ENCODE peak calls at places on chromosomes 13 and 19, in eight cellular contexts. One of them, this sample, is unnamed.

GRCh38 chr19:16161848-16162247 is 11.5 kb downstream of the CIB3 start:
- DNase-seq in esophagus squamous epithelium: no peak
- DNase-seq in thyroid gland: no peak
- DNase-seq in left lung: no peak
- DNase-seq in breast epithelium: no peak
- DNase-seq in neural progenitor cell: no peak
- DNase-seq in tibial artery: no peak
- DNase-seq in iPS DF 6.9: no peak
- DNase-seq in this sample: no peak

GRCh38 chr13:30165791-30166190 is 141.6 kb downstream of the KATNAL1 start:
- DNase-seq in esophagus squamous epithelium: no peak
- DNase-seq in thyroid gland: no peak
- DNase-seq in left lung: no peak
- DNase-seq in breast epithelium: no peak
- DNase-seq in neural progenitor cell: peak; percentile 64
- DNase-seq in tibial artery: peak; percentile 61
- DNase-seq in iPS DF 6.9: no peak
- DNase-seq in this sample: no peak

GRCh38 chr13:80251403-80251802 is 89.5 kb downstream of the SPRY2 start:
- DNase-seq in esophagus squamous epithelium: no peak
- DNase-seq in thyroid gland: peak; percentile 5
- DNase-seq in left lung: no peak
- DNase-seq in breast epithelium: no peak
- DNase-seq in neural progenitor cell: peak; percentile 1
- DNase-seq in tibial artery: no peak
- DNase-seq in iPS DF 6.9: no peak
- DNase-seq in this sample: no peak

GRCh38 chr13:87889241-87889640 is 218.1 kb downstream of the SLITRK5 start:
- DNase-seq in esophagus squamous epithelium: no peak
- DNase-seq in thyroid gland: no peak
- DNase-seq in left lung: no peak
- DNase-seq in breast epithelium: no peak
- DNase-seq in neural progenitor cell: no peak
- DNase-seq in tibial artery: no peak
- DNase-seq in iPS DF 6.9: no peak
- DNase-seq in this sample: no peak

GRCh38 chr13:51714663-51715168 is 89.2 kb downstream of the DHRS12 start:
- DNase-seq in esophagus squamous epithelium: no peak
- DNase-seq in thyroid gland: no peak
- DNase-seq in left lung: no peak
- DNase-seq in breast epithelium: no peak
- DNase-seq in neural progenitor cell: no peak
- DNase-seq in tibial artery: no peak
- DNase-seq in iPS DF 6.9: no peak
- DNase-seq in this sample: no peak

GRCh38 chr13:31846182-31846938 is 107.0 kb downstream of the RXFP2 start:
- DNase-seq in esophagus squamous epithelium: peak; percentile 9
- DNase-seq in thyroid gland: peak; percentile 92
- DNase-seq in left lung: peak; percentile 91
- DNase-seq in breast epithelium: peak; percentile 55
- DNase-seq in neural progenitor cell: peak; percentile 96
- DNase-seq in tibial artery: peak; percentile 95
- DNase-seq in iPS DF 6.9: peak; percentile 70
- DNase-seq in this sample: peak; percentile 79

GRCh38 chr19:18501832-18502231 is 20.0 kb downstream of the ELL start:
- DNase-seq in esophagus squamous epithelium: no peak
- DNase-seq in thyroid gland: peak; percentile 66
- DNase-seq in left lung: no peak
- DNase-seq in breast epithelium: no peak
- DNase-seq in neural progenitor cell: no peak
- DNase-seq in tibial artery: peak; percentile 84
- DNase-seq in iPS DF 6.9: no peak
- DNase-seq in this sample: peak; percentile 79

GRCh38 chr19:30256510-30256850 is 115.7 kb upstream of the ZNF536 start:
- DNase-seq in esophagus squamous epithelium: no peak
- DNase-seq in thyroid gland: no peak
- DNase-seq in left lung: no peak
- DNase-seq in breast epithelium: no peak
- DNase-seq in neural progenitor cell: no peak
- DNase-seq in tibial artery: no peak
- DNase-seq in iPS DF 6.9: no peak
- DNase-seq in this sample: no peak

GRCh38 chr13:73179906-73180305 is 121.1 kb downstream of the KLF5 start:
- DNase-seq in esophagus squamous epithelium: no peak
- DNase-seq in thyroid gland: no peak
- DNase-seq in left lung: no peak
- DNase-seq in breast epithelium: no peak
- DNase-seq in neural progenitor cell: no peak
- DNase-seq in tibial artery: no peak
- DNase-seq in iPS DF 6.9: no peak
- DNase-seq in this sample: no peak

GRCh38 chr19:4581381-4582111 is 22.1 kb upstream of the SEMA6B start:
- DNase-seq in esophagus squamous epithelium: no peak
- DNase-seq in thyroid gland: no peak
- DNase-seq in left lung: no peak
- DNase-seq in breast epithelium: no peak
- DNase-seq in neural progenitor cell: peak; percentile 85
- DNase-seq in tibial artery: no peak
- DNase-seq in iPS DF 6.9: no peak
- DNase-seq in this sample: no peak

GRCh38 chr13:113034451-113035208 is 65.6 kb downstream of the MCF2L start:
- DNase-seq in esophagus squamous epithelium: no peak
- DNase-seq in thyroid gland: peak; percentile 50
- DNase-seq in left lung: no peak
- DNase-seq in breast epithelium: no peak
- DNase-seq in neural progenitor cell: peak; percentile 61
- DNase-seq in tibial artery: no peak
- DNase-seq in iPS DF 6.9: peak; percentile 35
- DNase-seq in this sample: peak; percentile 37

GRCh38 chr13:63741029-63741813 is 2325.6 kb upstream of the PCDH20 start:
- DNase-seq in esophagus squamous epithelium: no peak
- DNase-seq in thyroid gland: no peak
- DNase-seq in left lung: no peak
- DNase-seq in breast epithelium: no peak
- DNase-seq in neural progenitor cell: no peak
- DNase-seq in tibial artery: peak; percentile 52
- DNase-seq in iPS DF 6.9: no peak
- DNase-seq in this sample: no peak

GRCh38 chr13:49308104-49308875 is 60.6 kb downstream of the CDADC1 start:
- DNase-seq in esophagus squamous epithelium: no peak
- DNase-seq in thyroid gland: peak; percentile 90
- DNase-seq in left lung: peak; percentile 64
- DNase-seq in breast epithelium: peak; percentile 93
- DNase-seq in neural progenitor cell: no peak
- DNase-seq in tibial artery: peak; percentile 96
- DNase-seq in iPS DF 6.9: no peak
- DNase-seq in this sample: peak; percentile 80

GRCh38 chr19:33394006-33394722 is 20.7 kb downstream of the CEBPG start:
- DNase-seq in esophagus squamous epithelium: no peak
- DNase-seq in thyroid gland: no peak
- DNase-seq in left lung: peak; percentile 62
- DNase-seq in breast epithelium: no peak
- DNase-seq in neural progenitor cell: no peak
- DNase-seq in tibial artery: peak; percentile 80
- DNase-seq in iPS DF 6.9: no peak
- DNase-seq in this sample: peak; percentile 77

GRCh38 chr19:46080561-46080960 is 39.8 kb upstream of the IGFL4 start:
- DNase-seq in esophagus squamous epithelium: no peak
- DNase-seq in thyroid gland: no peak
- DNase-seq in left lung: peak; percentile 70
- DNase-seq in breast epithelium: no peak
- DNase-seq in neural progenitor cell: no peak
- DNase-seq in tibial artery: no peak
- DNase-seq in iPS DF 6.9: no peak
- DNase-seq in this sample: no peak

GRCh38 chr19:18362934-18363542 is 22.6 kb downstream of the PGPEP1 start:
- DNase-seq in esophagus squamous epithelium: no peak
- DNase-seq in thyroid gland: no peak
- DNase-seq in left lung: no peak
- DNase-seq in breast epithelium: no peak
- DNase-seq in neural progenitor cell: no peak
- DNase-seq in tibial artery: no peak
- DNase-seq in iPS DF 6.9: no peak
- DNase-seq in this sample: no peak

GRCh38 chr13:77384999-77385398 is 58.1 kb upstream of the MYCBP2 start:
- DNase-seq in esophagus squamous epithelium: no peak
- DNase-seq in thyroid gland: no peak
- DNase-seq in left lung: no peak
- DNase-seq in breast epithelium: no peak
- DNase-seq in neural progenitor cell: no peak
- DNase-seq in tibial artery: no peak
- DNase-seq in iPS DF 6.9: no peak
- DNase-seq in this sample: no peak

GRCh38 chr13:77026255-77026782 is 640 bp downstream of the FBXL3 start:
- DNase-seq in esophagus squamous epithelium: peak; percentile 53
- DNase-seq in thyroid gland: peak; percentile 86
- DNase-seq in left lung: peak; percentile 88
- DNase-seq in breast epithelium: peak; percentile 69
- DNase-seq in neural progenitor cell: peak; percentile 76
- DNase-seq in tibial artery: peak; percentile 94
- DNase-seq in iPS DF 6.9: no peak
- DNase-seq in this sample: peak; percentile 88

GRCh38 chr19:33134571-33135041 is 2.7 kb downstream of the WDR88 start:
- DNase-seq in esophagus squamous epithelium: no peak
- DNase-seq in thyroid gland: no peak
- DNase-seq in left lung: no peak
- DNase-seq in breast epithelium: no peak
- DNase-seq in neural progenitor cell: peak; percentile 50
- DNase-seq in tibial artery: no peak
- DNase-seq in iPS DF 6.9: no peak
- DNase-seq in this sample: no peak

GRCh38 chr19:51441410-51442390 is 16.6 kb downstream of the SIGLEC8 start:
- DNase-seq in esophagus squamous epithelium: no peak
- DNase-seq in thyroid gland: no peak
- DNase-seq in left lung: no peak
- DNase-seq in breast epithelium: no peak
- DNase-seq in neural progenitor cell: no peak
- DNase-seq in tibial artery: no peak
- DNase-seq in iPS DF 6.9: no peak
- DNase-seq in this sample: no peak

GRCh38 chr13:28536371-28536770 is 41.4 kb upstream of the FLT1 start:
- DNase-seq in esophagus squamous epithelium: no peak
- DNase-seq in thyroid gland: no peak
- DNase-seq in left lung: no peak
- DNase-seq in breast epithelium: no peak
- DNase-seq in neural progenitor cell: no peak
- DNase-seq in tibial artery: no peak
- DNase-seq in iPS DF 6.9: no peak
- DNase-seq in this sample: no peak

GRCh38 chr19:41528106-41528505 is 47.9 kb upstream of the CEACAM21 start:
- DNase-seq in esophagus squamous epithelium: no peak
- DNase-seq in thyroid gland: no peak
- DNase-seq in left lung: no peak
- DNase-seq in breast epithelium: no peak
- DNase-seq in neural progenitor cell: no peak
- DNase-seq in tibial artery: no peak
- DNase-seq in iPS DF 6.9: no peak
- DNase-seq in this sample: no peak

GRCh38 chr19:14511245-14511625 is 7.0 kb downstream of the DNAJB1 start:
- DNase-seq in esophagus squamous epithelium: no peak
- DNase-seq in thyroid gland: no peak
- DNase-seq in left lung: no peak
- DNase-seq in breast epithelium: no peak
- DNase-seq in neural progenitor cell: no peak
- DNase-seq in tibial artery: no peak
- DNase-seq in iPS DF 6.9: no peak
- DNase-seq in this sample: no peak

GRCh38 chr13:43911283-43911682 is 31.6 kb downstream of the LACC1 start:
- DNase-seq in esophagus squamous epithelium: no peak
- DNase-seq in thyroid gland: no peak
- DNase-seq in left lung: no peak
- DNase-seq in breast epithelium: no peak
- DNase-seq in neural progenitor cell: no peak
- DNase-seq in tibial artery: no peak
- DNase-seq in iPS DF 6.9: no peak
- DNase-seq in this sample: no peak
- H3K4me1 ChIP-seq in esophagus squamous epithelium: peaks cover 10% of the 10 kb centered on the region
- H3K4me1 ChIP-seq in thyroid gland: no peaks in the 10 kb centered on the region
- H3K4me1 ChIP-seq in left lung: no peaks in the 10 kb centered on the region
- H3K4me1 ChIP-seq in breast epithelium: no peaks in the 10 kb centered on the region
- H3K4me1 ChIP-seq in neural progenitor cell: peaks cover 9% of the 10 kb centered on the region
- H3K4me1 ChIP-seq in tibial artery: no peaks in the 10 kb centered on the region
- H3K4me1 ChIP-seq in iPS DF 6.9: no peaks in the 10 kb centered on the region
- H3K4me1 ChIP-seq in this sample: peaks cover 4% of the 10 kb centered on the region

GRCh38 chr19:3361384-3362216 is 4.8 kb upstream of the NFIC start:
- DNase-seq in esophagus squamous epithelium: no peak
- DNase-seq in thyroid gland: no peak
- DNase-seq in left lung: no peak
- DNase-seq in breast epithelium: no peak
- DNase-seq in neural progenitor cell: no peak
- DNase-seq in tibial artery: peak; percentile 70
- DNase-seq in iPS DF 6.9: no peak
- DNase-seq in this sample: no peak
- H3K4me3 ChIP-seq in esophagus squamous epithelium: peak overlapping the region; percentile 100
- H3K4me3 ChIP-seq in thyroid gland: no peak overlapping the region
- H3K4me3 ChIP-seq in left lung: peak overlapping the region; percentile 59
- H3K4me3 ChIP-seq in breast epithelium: peak overlapping the region; percentile 100
- H3K4me3 ChIP-seq in neural progenitor cell: no peak overlapping the region
- H3K4me3 ChIP-seq in tibial artery: peak overlapping the region; percentile 100
- H3K4me3 ChIP-seq in iPS DF 6.9: no peak overlapping the region
- H3K4me3 ChIP-seq in this sample: peak overlapping the region; percentile 90

GRCh38 chr13:114045113-114045735 is 71.3 kb upstream of the C13orf46 start:
- DNase-seq in esophagus squamous epithelium: no peak
- DNase-seq in thyroid gland: no peak
- DNase-seq in left lung: no peak
- DNase-seq in breast epithelium: no peak
- DNase-seq in neural progenitor cell: no peak
- DNase-seq in tibial artery: no peak
- DNase-seq in iPS DF 6.9: no peak
- DNase-seq in this sample: no peak
- H3K4me1 ChIP-seq in esophagus squamous epithelium: peaks cover 8% of the 10 kb centered on the region
- H3K4me1 ChIP-seq in thyroid gland: peaks cover 8% of the 10 kb centered on the region
- H3K4me1 ChIP-seq in left lung: no peaks in the 10 kb centered on the region
- H3K4me1 ChIP-seq in breast epithelium: no peaks in the 10 kb centered on the region
- H3K4me1 ChIP-seq in neural progenitor cell: peaks cover 21% of the 10 kb centered on the region
- H3K4me1 ChIP-seq in tibial artery: no peaks in the 10 kb centered on the region
- H3K4me1 ChIP-seq in iPS DF 6.9: peaks cover 2% of the 10 kb centered on the region
- H3K4me1 ChIP-seq in this sample: peaks cover 7% of the 10 kb centered on the region

GRCh38 chr13:39417131-39417530 is 185.9 kb downstream of the LHFPL6 start:
- DNase-seq in esophagus squamous epithelium: no peak
- DNase-seq in thyroid gland: peak; percentile 4
- DNase-seq in left lung: no peak
- DNase-seq in breast epithelium: no peak
- DNase-seq in neural progenitor cell: peak; percentile 61
- DNase-seq in tibial artery: no peak
- DNase-seq in iPS DF 6.9: no peak
- DNase-seq in this sample: no peak

GRCh38 chr13:39418424-39418823 is 184.6 kb downstream of the LHFPL6 start:
- DNase-seq in esophagus squamous epithelium: no peak
- DNase-seq in thyroid gland: no peak
- DNase-seq in left lung: no peak
- DNase-seq in breast epithelium: no peak
- DNase-seq in neural progenitor cell: no peak
- DNase-seq in tibial artery: no peak
- DNase-seq in iPS DF 6.9: no peak
- DNase-seq in this sample: no peak

GRCh38 chr13:39419068-39419467 is 183.9 kb downstream of the LHFPL6 start:
- DNase-seq in esophagus squamous epithelium: no peak
- DNase-seq in thyroid gland: no peak
- DNase-seq in left lung: no peak
- DNase-seq in breast epithelium: no peak
- DNase-seq in neural progenitor cell: no peak
- DNase-seq in tibial artery: no peak
- DNase-seq in iPS DF 6.9: no peak
- DNase-seq in this sample: no peak

GRCh38 chr13:39419866-39420265 is 183.1 kb downstream of the LHFPL6 start:
- DNase-seq in esophagus squamous epithelium: no peak
- DNase-seq in thyroid gland: no peak
- DNase-seq in left lung: no peak
- DNase-seq in breast epithelium: no peak
- DNase-seq in neural progenitor cell: peak; percentile 20
- DNase-seq in tibial artery: no peak
- DNase-seq in iPS DF 6.9: no peak
- DNase-seq in this sample: no peak

GRCh38 chr13:39417643-39418042 is 185.3 kb downstream of the LHFPL6 start:
- DNase-seq in esophagus squamous epithelium: no peak
- DNase-seq in thyroid gland: no peak
- DNase-seq in left lung: no peak
- DNase-seq in breast epithelium: no peak
- DNase-seq in neural progenitor cell: peak; percentile 49
- DNase-seq in tibial artery: no peak
- DNase-seq in iPS DF 6.9: no peak
- DNase-seq in this sample: no peak
- H3K4me3 ChIP-seq in esophagus squamous epithelium: no peak overlapping the region
- H3K4me3 ChIP-seq in thyroid gland: no peak overlapping the region
- H3K4me3 ChIP-seq in left lung: no peak overlapping the region
- H3K4me3 ChIP-seq in breast epithelium: no peak overlapping the region
- H3K4me3 ChIP-seq in neural progenitor cell: peak overlapping the region; percentile 21
- H3K4me3 ChIP-seq in tibial artery: peak overlapping the region; percentile 17
- H3K4me3 ChIP-seq in iPS DF 6.9: no peak overlapping the region
- H3K4me3 ChIP-seq in this sample: no peak overlapping the region